ENCODE peak calls at places on chromosomes 3 and 15, in seven cellular contexts. H is gastrocnemius medialis, F is HCT116, A is A549, J is body of pancreas, K is K562, W is upper lobe of left lung. Q is an unnamed sample. For H3K4me1, the result is how much of the 10 kb centered on the place peaks cover.

GRCh38 chr3:10162147-10162546 is 2.6 kb upstream of the IRAK2 start:
- ATAC-seq in H (no peak), F (no peak), A (no peak), J (no peak), K (no peak), W (no peak), Q (no peak)

GRCh38 chr3:144289057-144289456 is 317.4 kb downstream of the DIPK2A start:
- ATAC-seq in H (no peak), F (no peak), A (no peak), J (no peak), K (no peak), W (no peak), Q (no peak)

GRCh38 chr3:126714921-126715320 is 10.9 kb downstream of the CHCHD6 start:
- ATAC-seq in H (no peak), F (peak), A (peak), J (no peak), K (no peak), W (no peak), Q (no peak)

GRCh38 chr15:57305009-57305408 is 71.3 kb upstream of the CGNL1 start:
- ATAC-seq in H (no peak), F (no peak), A (no peak), J (no peak), K (no peak), W (no peak), Q (no peak)

GRCh38 chr3:65605876-65606432 is 432.8 kb downstream of the MAGI1 start:
- ATAC-seq in H (no peak), F (no peak), A (no peak), J (no peak), K (peak), W (no peak), Q (no peak)

GRCh38 chr3:143831208-143831607 is 17.1 kb downstream of the SLC9A9 start:
- ATAC-seq in H (no peak), F (no peak), A (no peak), J (no peak), K (no peak), W (peak), Q (peak)

GRCh38 chr15:31306426-31307269 is 20.0 kb upstream of the KLF13 start:
- ATAC-seq in H (no peak), F (no peak), A (no peak), J (no peak), K (no peak), W (no peak), Q (no peak)

GRCh38 chr15:68957686-68958085 is 27.4 kb downstream of the SPESP1 start:
- ATAC-seq in H (no peak), F (no peak), A (no peak), J (no peak), K (no peak), W (no peak), Q (no peak)

GRCh38 chr15:34325368-34325767 is 12.2 kb downstream of the SLC12A6 start:
- ATAC-seq in H (no peak), F (no peak), A (no peak), J (no peak), K (no peak), W (no peak), Q (no peak)

GRCh38 chr15:63367390-63367789 is 14.3 kb downstream of the CA12 start:
- ATAC-seq in H (no peak), F (no peak), A (peak), J (peak), K (no peak), W (no peak), Q (no peak)

GRCh38 chr3:110940074-110940473 is 131.5 kb upstream of the NECTIN3 start:
- ATAC-seq in H (no peak), F (no peak), A (no peak), J (no peak), K (no peak), W (no peak), Q (no peak)

GRCh38 chr3:119912220-119912619 is 130.3 kb downstream of the NR1I2 start:
- ATAC-seq in H (no peak), F (no peak), A (no peak), J (no peak), K (no peak), W (no peak), Q (no peak)

GRCh38 chr3:170486398-170486797 is 67.7 kb downstream of the CLDN11 start:
- ATAC-seq in H (no peak), F (no peak), A (no peak), J (no peak), K (no peak), W (no peak), Q (no peak)

GRCh38 chr3:197573048-197573767 is 17.4 kb upstream of the BDH1 start:
- ATAC-seq in H (no peak), F (no peak), A (no peak), J (no peak), K (no peak), W (no peak), Q (no peak)

GRCh38 chr3:24834442-24834841 is 339.8 kb upstream of the THRB start:
- ATAC-seq in H (no peak), F (no peak), A (no peak), J (no peak), K (no peak), W (no peak), Q (no peak)

GRCh38 chr3:155304394-155304793 is 10.9 kb upstream of the STRIT1 start:
- ATAC-seq in H (no peak), F (no peak), A (no peak), J (no peak), K (peak), W (no peak), Q (no peak)

GRCh38 chr3:72182206-72182605 is 397.3 kb upstream of the PROK2 start:
- ATAC-seq in H (no peak), F (no peak), A (no peak), J (no peak), K (peak), W (peak), Q (no peak)

GRCh38 chr15:74176262-74177208 is 3.0 kb downstream of the ISLR start:
- ATAC-seq in H (no peak), F (no peak), A (no peak), J (no peak), K (no peak), W (no peak), Q (no peak)

GRCh38 chr3:45165497-45166282 is 19.5 kb upstream of the CDCP1 start:
- ATAC-seq in H (no peak), F (no peak), A (no peak), J (no peak), K (no peak), W (no peak), Q (no peak)

GRCh38 chr3:85627899-85628298 is 669.1 kb downstream of the CADM2 start:
- ATAC-seq in H (no peak), F (no peak), A (no peak), J (no peak), K (no peak), W (no peak), Q (no peak)

GRCh38 chr15:51494411-51495314 is 127.9 kb downstream of the DMXL2 start:
- ATAC-seq in H (no peak), F (no peak), A (no peak), J (no peak), K (no peak), W (no peak), Q (no peak)

GRCh38 chr3:130948929-130949328 is 55.0 kb downstream of the ATP2C1 start:
- ATAC-seq in H (no peak), F (no peak), A (no peak), J (no peak), K (no peak), W (no peak), Q (no peak)

GRCh38 chr3:30628188-30628930 is 22.0 kb downstream of the TGFBR2 start:
- ATAC-seq in H (peak), F (no peak), A (no peak), J (no peak), K (no peak), W (no peak), Q (no peak)

GRCh38 chr3:81443948-81444347 is 317.5 kb downstream of the GBE1 start:
- ATAC-seq in H (peak), F (no peak), A (peak), J (peak), K (no peak), W (peak), Q (peak)

GRCh38 chr3:102736288-102736960 is 301.6 kb downstream of the ZPLD1 start:
- ATAC-seq in H (no peak), F (no peak), A (no peak), J (no peak), K (no peak), W (no peak), Q (no peak)

GRCh38 chr15:68618339-68619302 is 39.8 kb downstream of the CORO2B start:
- ATAC-seq in H (peak), F (no peak), A (no peak), J (no peak), K (no peak), W (peak), Q (no peak)

GRCh38 chr15:98781838-98782237 is 133.5 kb downstream of the IGF1R start:
- ATAC-seq in H (no peak), F (no peak), A (no peak), J (no peak), K (no peak), W (no peak), Q (no peak)

GRCh38 chr3:104367000-104367399 is 999.7 kb upstream of the ALCAM start:
- ATAC-seq in H (no peak), F (peak), A (no peak), J (no peak), K (no peak), W (no peak), Q (no peak)

GRCh38 chr3:12995389-12996180 is 77.6 kb downstream of the IQSEC1 start:
- ATAC-seq in H (no peak), F (no peak), A (no peak), J (no peak), K (no peak), W (no peak), Q (no peak)

GRCh38 chr3:12993623-12994356 is 79.4 kb downstream of the IQSEC1 start:
- ATAC-seq in H (peak), F (peak), A (peak), J (peak), K (peak), W (peak), Q (peak)

GRCh38 chr3:12994357-12994606 is 78.9 kb downstream of the IQSEC1 start:
- ATAC-seq in H (peak), F (peak), A (peak), J (peak), K (peak), W (peak), Q (peak)

GRCh38 chr3:12996181-12996506 is 77.1 kb downstream of the IQSEC1 start:
- ATAC-seq in H (no peak), F (no peak), A (no peak), J (no peak), K (no peak), W (no peak), Q (no peak)

GRCh38 chr3:12994607-12995388 is 78.4 kb downstream of the IQSEC1 start:
- ATAC-seq in H (peak), F (peak), A (peak), J (peak), K (peak), W (peak), Q (peak)
- TF ChIP-seq POLR2A in H (peak), F (no peak), A (peak), J (peak), K (peak), W (peak), Q (peak)

GRCh38 chr3:195548046-195548445 is 4.9 kb upstream of the PPP1R2 start:
- ATAC-seq in H (no peak), F (no peak), A (no peak), J (no peak), K (no peak), W (no peak), Q (no peak)
- H3K4me1 ChIP-seq in H (under half), F (under half), A (under half), J (under half), K (under half), W (under half), Q (under half)

GRCh38 chr3:55426486-55426885 is 60.6 kb downstream of the WNT5A start:
- ATAC-seq in H (no peak), F (no peak), A (no peak), J (no peak), K (no peak), W (no peak), Q (no peak)
- TF ChIP-seq POLR2A in H (no peak), F (no peak), A (no peak), J (no peak), K (no peak), W (no peak), Q (no peak)

DNA sequence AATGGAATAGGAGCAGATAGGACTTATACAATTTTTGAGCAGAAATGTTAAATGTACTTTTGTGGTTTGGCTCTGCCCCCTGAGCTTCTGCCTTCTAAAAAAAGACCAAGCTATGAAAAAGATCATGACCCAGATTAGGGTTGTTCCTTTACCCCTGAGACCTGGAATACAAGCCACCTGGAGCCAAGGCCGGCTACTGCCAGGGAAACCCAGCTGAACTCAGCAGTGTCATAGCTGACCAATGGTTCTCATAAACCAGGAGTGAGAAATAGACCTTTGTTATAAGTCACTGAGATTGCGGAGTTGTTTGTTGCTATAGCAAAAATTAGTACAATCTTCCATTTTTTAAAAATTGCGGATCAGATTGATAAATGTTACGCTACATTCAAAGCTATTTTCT is 1261.8 kb downstream of the ROBO1 start:
- ATAC-seq in H (no peak), F (no peak), A (no peak), J (no peak), K (no peak), W (no peak), Q (no peak)
- H3K4me1 ChIP-seq in H (under half), F (under half), A (under half), J (under half), K (under half), W (under half), Q (under half)

Q was measured in gastroesophageal sphincter.